ENCODE peak calls at places on chromosomes 16 and 17, in seven cellular contexts. J is endodermal cell; U is GM13977; D is fibroblast of lung; B is lung; F is activated CD8-positive, alpha-beta T cell treated with anti-CD3 and anti-CD28 coated beads for 36 hours; E is nephron progenitor cell. T is an unnamed sample.

GRCh38 chr16:72989203-72989991 is 58.5 kb downstream of the ZFHX3 start:
- DNase-seq in J (no peak), U (no peak), D (peak; percentile 96), B (no peak), F (no peak), E (no peak), T (no peak)

GRCh38 chr17:35095741-35096140 is 23.9 kb downstream of the RAD51D start:
- DNase-seq in J (no peak), U (no peak), D (no peak), B (no peak), F (no peak), E (no peak), T (no peak)

GRCh38 chr17:27540300-27541105 is 84.3 kb downstream of the KSR1 start:
- DNase-seq in J (peak; percentile 92), U (no peak), D (peak; percentile 100), B (peak; percentile 93), F (no peak), E (no peak), T (no peak)

GRCh38 chr16:11632455-11632921 is 35.8 kb upstream of the SNN start:
- DNase-seq in J (peak; percentile 57), U (no peak), D (peak; percentile 91), B (no peak), F (no peak), E (peak; percentile 36), T (no peak)

GRCh38 chr17:57541472-57542394 is 203.4 kb downstream of the CCDC182 start:
- DNase-seq in J (no peak), U (no peak), D (peak; percentile 91), B (no peak), F (no peak), E (no peak), T (no peak)

GRCh38 chr17:75490953-75491649 is 24.2 kb downstream of the CASKIN2 start:
- DNase-seq in J (no peak), U (no peak), D (no peak), B (no peak), F (no peak), E (no peak), T (no peak)

GRCh38 chr16:56889206-56889605 is 24.2 kb downstream of the SLC12A3 start:
- DNase-seq in J (peak; percentile 78), U (no peak), D (no peak), B (no peak), F (no peak), E (no peak), T (no peak)

GRCh38 chr16:14015017-14015416 is 56.1 kb upstream of the MRTFB start:
- DNase-seq in J (peak; percentile 2), U (no peak), D (no peak), B (no peak), F (no peak), E (no peak), T (no peak)

GRCh38 chr16:4664538-4665418 is 28.6 kb upstream of the NUDT16L1 start:
- DNase-seq in J (no peak), U (peak; percentile 69), D (peak; percentile 23), B (peak; percentile 52), F (peak; percentile 83), E (no peak), T (peak; percentile 65)

GRCh38 chr16:3119701-3120408 is 7.5 kb downstream of the ZNF205 start:
- DNase-seq in J (no peak), U (no peak), D (no peak), B (no peak), F (no peak), E (no peak), T (no peak)

GRCh38 chr17:10516065-10516464 is 2.3 kb downstream of the MYH1 start:
- DNase-seq in J (no peak), U (no peak), D (no peak), B (no peak), F (no peak), E (no peak), T (no peak)

GRCh38 chr17:50133028-50133768 is 3.2 kb upstream of the SAMD14 start:
- DNase-seq in J (peak; percentile 89), U (no peak), D (peak; percentile 72), B (no peak), F (no peak), E (no peak), T (no peak)

DNA sequence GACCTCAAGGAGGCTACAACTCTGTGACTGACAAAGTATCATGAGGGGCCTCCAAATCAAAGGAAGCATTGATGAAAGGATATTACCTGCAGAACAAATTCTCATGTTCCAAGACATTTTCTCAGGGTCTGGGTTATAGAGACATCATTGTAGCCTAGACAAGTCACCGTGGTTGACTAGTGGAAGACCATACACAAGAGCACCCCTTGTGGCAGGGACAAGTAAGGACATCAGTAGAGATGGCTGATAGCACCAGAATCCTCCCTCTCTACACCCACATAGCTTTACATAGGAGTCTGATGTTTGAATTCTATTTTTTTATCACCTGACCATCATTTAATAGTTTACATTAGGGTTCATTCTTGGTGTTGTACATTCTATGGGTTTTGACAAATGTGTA is 32.5 kb upstream of the CDH8 start:
- DNase-seq in J (peak; percentile 56), U (no peak), D (no peak), B (no peak), F (no peak), E (no peak), T (peak; percentile 8)
- TF ChIP-seq CTCF in J (peak; percentile 72), U (peak; percentile 33), D (no peak), B (no peak), F (peak; percentile 16), E (peak; percentile 25), T (peak; percentile 17)

GRCh38 chr17:19418312-19418992 is 7.4 kb downstream of the RNF112 start:
- DNase-seq in J (peak; percentile 67), U (no peak), D (peak; percentile 85), B (no peak), F (peak; percentile 29), E (no peak), T (peak; percentile 14)
- TF ChIP-seq CTCF in J (peak; percentile 40), U (no peak), D (no peak), B (no peak), F (no peak), E (no peak), T (no peak)

GRCh38 chr16:30143347-30143702 is 20.3 kb upstream of the MAPK3 start:
- DNase-seq in J (no peak), U (no peak), D (no peak), B (no peak), F (no peak), E (no peak), T (no peak)
- TF ChIP-seq CTCF in J (no peak), U (no peak), D (no peak), B (no peak), F (no peak), E (no peak), T (no peak)

DNA sequence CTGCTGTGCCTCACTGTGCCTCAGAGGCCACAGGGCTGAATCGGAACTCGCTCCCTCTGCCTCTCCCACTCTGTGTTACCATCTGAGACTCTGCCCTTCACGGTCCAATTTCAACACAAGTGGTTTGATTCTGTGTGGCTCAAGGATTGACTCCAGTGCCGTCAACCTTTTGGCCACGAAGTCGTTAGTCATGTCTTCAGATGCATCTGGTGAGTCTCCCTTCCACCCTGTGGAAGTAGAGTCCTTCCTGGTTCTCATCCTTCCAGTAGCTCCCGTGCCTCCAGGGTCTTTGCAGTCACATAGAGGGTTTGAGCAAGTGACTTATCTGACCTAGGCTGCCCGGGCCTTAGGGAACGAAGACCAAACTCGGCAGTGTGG is 51.2 kb downstream of the PGS1 start:
- DNase-seq in J (no peak), U (no peak), D (no peak), B (no peak), F (no peak), E (no peak), T (no peak)
- TF ChIP-seq CTCF in J (no peak), U (no peak), D (no peak), B (no peak), F (no peak), E (no peak), T (no peak)

GRCh38 chr17:40107266-40107980 is 7.0 kb upstream of the NR1D1 start:
- DNase-seq in J (peak; percentile 76), U (no peak), D (no peak), B (no peak), F (peak; percentile 26), E (no peak), T (no peak)

GRCh38 chr17:40110457-40110856 is 10.1 kb upstream of the NR1D1 start:
- DNase-seq in J (no peak), U (no peak), D (no peak), B (no peak), F (no peak), E (no peak), T (no peak)

GRCh38 chr17:40111221-40112128 is 10.3 kb upstream of the MSL1 start:
- DNase-seq in J (peak; percentile 97), U (peak; percentile 82), D (peak; percentile 98), B (peak; percentile 87), F (peak; percentile 83), E (peak; percentile 80), T (peak; percentile 79)

GRCh38 chr17:40110026-40110425 is 9.6 kb upstream of the NR1D1 start:
- DNase-seq in J (peak; percentile 71), U (no peak), D (no peak), B (no peak), F (no peak), E (no peak), T (no peak)

GRCh38 chr17:40109471-40109824 is 9.1 kb upstream of the NR1D1 start:
- DNase-seq in J (peak; percentile 59), U (no peak), D (no peak), B (no peak), F (peak; percentile 72), E (no peak), T (no peak)
- TF ChIP-seq CTCF in J (peak; percentile 46), U (peak; percentile 18), D (peak; percentile 5), B (no peak), F (peak; percentile 58), E (no peak), T (no peak)

DNA sequence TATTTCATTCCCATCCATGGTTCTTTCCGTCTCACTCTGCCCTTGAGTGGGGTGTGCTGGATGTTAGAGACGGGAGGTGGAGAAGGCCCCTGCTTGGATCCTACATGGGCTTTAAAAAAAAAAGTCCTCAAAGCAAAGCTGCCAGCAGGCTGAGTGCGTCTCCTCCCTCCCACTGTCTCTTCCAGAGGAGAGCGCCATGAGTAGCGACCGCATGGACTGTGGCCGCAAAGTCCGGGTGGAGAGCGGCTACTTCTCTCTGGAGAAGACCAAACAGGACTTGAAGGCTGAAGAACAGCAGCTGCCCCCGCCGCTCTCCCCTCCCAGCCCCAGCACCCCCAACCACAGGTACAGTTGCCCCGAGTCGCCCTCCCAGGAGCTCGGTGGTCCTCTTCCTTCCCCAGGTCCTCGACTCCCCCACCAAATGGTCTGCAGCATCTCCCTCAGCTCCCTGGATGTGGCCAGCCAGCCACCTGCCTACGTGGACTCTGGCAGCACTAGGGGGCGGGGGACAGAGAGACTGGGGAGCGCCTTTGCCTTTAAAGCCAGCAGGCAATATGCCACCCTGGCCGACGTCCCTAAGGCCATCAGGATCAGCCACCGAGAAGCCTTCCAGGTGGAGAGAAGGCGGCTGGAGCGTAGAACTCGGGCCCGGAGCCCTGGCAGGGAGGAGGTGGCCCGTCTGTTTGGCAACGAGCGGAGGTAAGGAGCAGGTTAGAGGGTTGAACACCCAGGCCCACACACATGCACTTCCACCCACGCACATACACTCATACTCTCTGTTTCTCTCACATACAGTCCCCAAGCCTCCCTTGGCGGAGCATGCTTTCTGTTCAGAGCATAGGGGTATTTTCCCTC is 68.2 kb downstream of the PLD6 start:
- DNase-seq in J (no peak), U (peak; percentile 56), D (no peak), B (no peak), F (no peak), E (no peak), T (peak; percentile 66)
- TF ChIP-seq CTCF in J (no peak), U (no peak), D (no peak), B (no peak), F (no peak), E (no peak), T (no peak)

GRCh38 chr17:76793775-76794174 is 55.9 kb downstream of the MFSD11 start:
- DNase-seq in J (peak; percentile 80), U (peak; percentile 39), D (peak; percentile 12), B (no peak), F (peak; percentile 16), E (no peak), T (no peak)
- TF ChIP-seq CTCF in J (peak; percentile 66), U (peak; percentile 52), D (peak; percentile 39), B (no peak), F (no peak), E (no peak), T (peak; percentile 42)